ENCODE peak calls at places on chromosomes 7 and 10, in five cellular contexts. One of them, this sample, is unnamed.
A peak's percentile ranks its signal among the peaks of the same experiment; 100 is the strongest.

GRCh38 chr7:122652851-122653250 is 46.1 kb downstream of the RNF133 start:
- DNase-seq in mucosa of descending colon: no peak
- DNase-seq in aorta: no peak
- DNase-seq in GM19239: no peak
- DNase-seq in C1 segment of cervical spinal cord: no peak
- DNase-seq in this sample: no peak

GRCh38 chr10:44911081-44911540 is at the start of gene TMEM72:
- DNase-seq in mucosa of descending colon: peak; percentile 75
- DNase-seq in aorta: no peak
- DNase-seq in GM19239: no peak
- DNase-seq in C1 segment of cervical spinal cord: no peak
- DNase-seq in this sample: no peak

GRCh38 chr7:28890137-28890536 is 68.0 kb downstream of the TRIL start:
- DNase-seq in mucosa of descending colon: no peak
- DNase-seq in aorta: no peak
- DNase-seq in GM19239: no peak
- DNase-seq in C1 segment of cervical spinal cord: no peak
- DNase-seq in this sample: no peak

GRCh38 chr10:132096223-132096622 is 30.5 kb downstream of the JAKMIP3 start:
- DNase-seq in mucosa of descending colon: no peak
- DNase-seq in aorta: no peak
- DNase-seq in GM19239: no peak
- DNase-seq in C1 segment of cervical spinal cord: no peak
- DNase-seq in this sample: no peak

GRCh38 chr7:38409524-38409923 is 136.1 kb upstream of the TARP start:
- DNase-seq in mucosa of descending colon: no peak
- DNase-seq in aorta: no peak
- DNase-seq in GM19239: no peak
- DNase-seq in C1 segment of cervical spinal cord: no peak
- DNase-seq in this sample: no peak

GRCh38 chr10:95408148-95408930 is 117.5 kb upstream of the PDLIM1 start:
- DNase-seq in mucosa of descending colon: no peak
- DNase-seq in aorta: no peak
- DNase-seq in GM19239: no peak
- DNase-seq in C1 segment of cervical spinal cord: no peak
- DNase-seq in this sample: no peak

GRCh38 chr10:107915277-107915634 is 750.8 kb upstream of the SORCS1 start:
- DNase-seq in mucosa of descending colon: no peak
- DNase-seq in aorta: no peak
- DNase-seq in GM19239: no peak
- DNase-seq in C1 segment of cervical spinal cord: no peak
- DNase-seq in this sample: no peak

GRCh38 chr7:32347244-32347828 is 142.8 kb downstream of the LSM5 start:
- DNase-seq in mucosa of descending colon: peak; percentile 44
- DNase-seq in aorta: no peak
- DNase-seq in GM19239: no peak
- DNase-seq in C1 segment of cervical spinal cord: no peak
- DNase-seq in this sample: peak; percentile 35

GRCh38 chr10:3036155-3036554 is 31.2 kb upstream of the PFKP start:
- DNase-seq in mucosa of descending colon: no peak
- DNase-seq in aorta: no peak
- DNase-seq in GM19239: peak; percentile 62
- DNase-seq in C1 segment of cervical spinal cord: no peak
- DNase-seq in this sample: peak; percentile 64

GRCh38 chr7:128122577-128123290 is 91.5 kb upstream of the LRRC4 start:
- DNase-seq in mucosa of descending colon: no peak
- DNase-seq in aorta: peak; percentile 52
- DNase-seq in GM19239: no peak
- DNase-seq in C1 segment of cervical spinal cord: no peak
- DNase-seq in this sample: no peak

GRCh38 chr7:27700501-27700900 is 37.8 kb upstream of the HIBADH start:
- DNase-seq in mucosa of descending colon: no peak
- DNase-seq in aorta: no peak
- DNase-seq in GM19239: no peak
- DNase-seq in C1 segment of cervical spinal cord: no peak
- DNase-seq in this sample: no peak

GRCh38 chr10:71271626-71272025 is 47.4 kb upstream of the SLC29A3 start:
- DNase-seq in mucosa of descending colon: no peak
- DNase-seq in aorta: no peak
- DNase-seq in GM19239: no peak
- DNase-seq in C1 segment of cervical spinal cord: no peak
- DNase-seq in this sample: no peak

GRCh38 chr10:21173433-21173963 is 276.4 kb upstream of the NEBL start:
- DNase-seq in mucosa of descending colon: peak; percentile 25
- DNase-seq in aorta: no peak
- DNase-seq in GM19239: no peak
- DNase-seq in C1 segment of cervical spinal cord: peak; percentile 44
- DNase-seq in this sample: peak; percentile 44

GRCh38 chr7:113652501-113652900 is 266.3 kb downstream of the PPP1R3A start:
- DNase-seq in mucosa of descending colon: no peak
- DNase-seq in aorta: no peak
- DNase-seq in GM19239: no peak
- DNase-seq in C1 segment of cervical spinal cord: no peak
- DNase-seq in this sample: no peak

GRCh38 chr7:139731802-139732470 is 45.9 kb downstream of the HIPK2 start:
- DNase-seq in mucosa of descending colon: peak; percentile 81
- DNase-seq in aorta: peak; percentile 94
- DNase-seq in GM19239: no peak
- DNase-seq in C1 segment of cervical spinal cord: peak; percentile 74
- DNase-seq in this sample: no peak

GRCh38 chr10:95655571-95656290 is 780 bp downstream of the ALDH18A1 start:
- DNase-seq in mucosa of descending colon: peak; percentile 22
- DNase-seq in aorta: peak; percentile 80
- DNase-seq in GM19239: no peak
- DNase-seq in C1 segment of cervical spinal cord: no peak
- DNase-seq in this sample: peak; percentile 32

GRCh38 chr7:22361795-22362194 is 4.8 kb upstream of the RAPGEF5 start:
- DNase-seq in mucosa of descending colon: peak; percentile 71
- DNase-seq in aorta: no peak
- DNase-seq in GM19239: no peak
- DNase-seq in C1 segment of cervical spinal cord: no peak
- DNase-seq in this sample: no peak

GRCh38 chr7:106177738-106178592 is 65.9 kb upstream of the SYPL1 start:
- DNase-seq in mucosa of descending colon: no peak
- DNase-seq in aorta: no peak
- DNase-seq in GM19239: no peak
- DNase-seq in C1 segment of cervical spinal cord: no peak
- DNase-seq in this sample: no peak

This sample was measured in GM13976.